ENCODE peak calls at places on chromosomes 16 and 17, in seven cellular contexts. P is gastrocnemius medialis, U is SK-N-SH, Z is Caco-2, W is ascending aorta, S is right lobe of liver, D is right cardiac atrium. T is an unnamed sample.

GRCh38 chr16:10069374-10069773 is 112.9 kb downstream of the GRIN2A start:
- DNase-seq in U (no peak), P (no peak), W (no peak), D (peak; percentile 78), S (no peak), Z (no peak), T (no peak)

GRCh38 chr16:1290032-1290431 is 19.4 kb upstream of the UBE2I start:
- DNase-seq in S (no peak), D (no peak), U (no peak), Z (no peak), W (no peak), P (no peak), T (no peak)

GRCh38 chr17:73738751-73739575 is 94.7 kb upstream of the SDK2 start:
- DNase-seq in D (no peak), Z (peak; percentile 63), U (no peak), W (no peak), P (no peak), S (no peak), T (no peak)

GRCh38 chr16:79563919-79564318 is 36.6 kb downstream of the MAF start:
- DNase-seq in Z (no peak), U (no peak), D (no peak), P (no peak), W (no peak), S (no peak), T (no peak)

GRCh38 chr16:27759947-27760844 is 210.3 kb downstream of the KATNIP start:
- DNase-seq in S (no peak), D (no peak), P (no peak), U (peak; percentile 75), Z (no peak), W (no peak), T (peak; percentile 54)

GRCh38 chr16:21326459-21326858 is 48.4 kb upstream of the CRYM start:
- DNase-seq in P (no peak), W (no peak), U (no peak), D (no peak), Z (no peak), S (no peak), T (no peak)

GRCh38 chr17:82647593-82648164 is 565 bp downstream of the WDR45B start:
- DNase-seq in P (no peak), U (peak; percentile 89), W (no peak), Z (peak; percentile 65), S (peak; percentile 69), D (peak; percentile 71), T (no peak)

GRCh38 chr16:89237733-89238132 is 20.2 kb downstream of the ZNF778 start:
- DNase-seq in U (no peak), S (no peak), D (no peak), P (no peak), Z (no peak), W (no peak), T (no peak)

GRCh38 chr17:28256881-28257280 is 62.1 kb upstream of the TMEM97 start:
- DNase-seq in P (no peak), U (no peak), Z (no peak), S (no peak), W (no peak), D (no peak), T (no peak)

GRCh38 chr17:10352866-10353265 is 19.9 kb downstream of the MYH13 start:
- DNase-seq in P (no peak), W (no peak), D (no peak), U (no peak), S (no peak), Z (no peak), T (no peak)

GRCh38 chr17:10013360-10014112 is 108.5 kb upstream of the RCVRN start:
- DNase-seq in Z (no peak), D (peak; percentile 36), P (no peak), U (no peak), S (no peak), W (no peak), T (no peak)

GRCh38 chr17:83062011-83062817 is 17.2 kb upstream of the METRNL start:
- DNase-seq in D (peak; percentile 24), S (peak; percentile 45), U (peak; percentile 34), W (no peak), P (no peak), Z (no peak), T (peak; percentile 36)

GRCh38 chr16:4309833-4310266 is 6.0 kb upstream of the GLIS2 start:
- DNase-seq in S (no peak), P (no peak), D (peak; percentile 78), Z (peak; percentile 48), W (no peak), U (no peak), T (peak; percentile 81)

GRCh38 chr17:39104046-39104445 is 47.4 kb downstream of the PLXDC1 start:
- DNase-seq in D (no peak), Z (peak; percentile 17), W (no peak), S (no peak), P (no peak), U (no peak), T (no peak)

GRCh38 chr17:29930399-29931010 is 477 bp upstream of the SSH2 start:
- DNase-seq in S (no peak), U (no peak), W (no peak), P (no peak), D (no peak), Z (peak; percentile 7), T (no peak)

GRCh38 chr17:50919321-50920040 is 53.3 kb upstream of the TOB1 start:
- DNase-seq in P (no peak), S (peak; percentile 98), U (peak; percentile 99), D (peak; percentile 94), W (peak; percentile 77), Z (peak; percentile 50), T (peak; percentile 91)

GRCh38 chr16:29315046-29315445 is 91.5 kb downstream of the NPIPB11 start:
- DNase-seq in P (no peak), W (no peak), D (peak; percentile 67), Z (no peak), U (no peak), S (no peak), T (no peak)

GRCh38 chr16:55842369-55843104 is 9.6 kb upstream of the CES1 start:
- DNase-seq in S (no peak), P (no peak), U (peak; percentile 70), D (no peak), Z (peak; percentile 62), W (no peak), T (no peak)

GRCh38 chr17:66469088-66469442 is 166.7 kb downstream of the PRKCA start:
- DNase-seq in U (no peak), S (no peak), D (no peak), Z (peak; percentile 12), W (no peak), P (no peak), T (no peak)

GRCh38 chr16:59249049-59249448 is 514.9 kb upstream of the GOT2 start:
- DNase-seq in W (no peak), S (peak; percentile 59), Z (peak; percentile 23), P (no peak), U (no peak), D (peak; percentile 21), T (no peak)

GRCh38 chr17:44828919-44829557 is 1.0 kb downstream of the GJC1 start:
- DNase-seq in D (no peak), Z (no peak), S (no peak), U (no peak), W (no peak), P (no peak), T (no peak)
- H3K4me3 ChIP-seq in D (peak overlapping the region; percentile 84), Z (peak overlapping the region; percentile 82), S (peak overlapping the region; percentile 47), U (peak overlapping the region; percentile 66), W (peak overlapping the region; percentile 86), P (peak overlapping the region; percentile 56), T (peak overlapping the region; percentile 55)

GRCh38 chr17:71521724-71522123 is 599.1 kb upstream of the SOX9 start:
- DNase-seq in S (no peak), Z (no peak), U (no peak), D (no peak), W (no peak), P (no peak), T (no peak)

GRCh38 chr17:71530227-71530626 is 590.6 kb upstream of the SOX9 start:
- DNase-seq in P (no peak), U (no peak), D (no peak), S (no peak), W (no peak), Z (no peak), T (no peak)

GRCh38 chr17:71522383-71522782 is 598.4 kb upstream of the SOX9 start:
- DNase-seq in S (no peak), U (no peak), W (no peak), P (no peak), Z (no peak), D (no peak), T (no peak)

GRCh38 chr17:71528210-71528609 is 592.6 kb upstream of the SOX9 start:
- DNase-seq in U (no peak), D (no peak), Z (no peak), P (no peak), W (no peak), S (no peak), T (no peak)

GRCh38 chr17:71527311-71527710 is 593.5 kb upstream of the SOX9 start:
- DNase-seq in U (no peak), W (no peak), S (no peak), P (no peak), D (no peak), Z (no peak), T (no peak)
- H3K27me3 ChIP-seq in U (no peaks in the 10 kb centered on the region), W (no peaks in the 10 kb centered on the region), S (no peaks in the 10 kb centered on the region), P (no peaks in the 10 kb centered on the region), D (no peaks in the 10 kb centered on the region), Z (no peaks in the 10 kb centered on the region), T (no peaks in the 10 kb centered on the region)

DNA sequence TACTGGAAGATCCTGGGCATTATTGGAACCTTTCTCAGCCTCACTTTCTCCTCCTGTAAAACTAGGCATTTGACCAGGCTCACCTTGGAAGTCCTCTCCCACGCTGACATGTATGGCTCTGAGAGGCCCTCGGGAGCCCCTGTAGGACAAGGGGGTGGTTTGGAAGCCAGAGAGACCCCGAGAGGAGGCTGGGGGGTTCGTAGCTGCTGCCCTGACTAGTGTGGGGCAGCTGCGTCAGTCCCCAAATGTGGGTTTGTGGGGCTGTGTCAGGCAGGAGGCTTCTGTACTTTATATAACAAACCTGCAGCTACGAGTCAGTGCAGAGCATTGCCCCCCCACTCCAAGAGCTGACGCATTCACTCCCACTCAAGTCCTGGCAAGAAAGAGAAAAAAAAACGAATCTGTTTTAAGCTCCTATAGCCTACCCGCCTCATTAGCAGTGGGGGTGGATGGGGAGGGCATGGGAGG is 1.8 kb downstream of the CX3CL1 start:
- DNase-seq in S (no peak), U (no peak), D (no peak), P (no peak), Z (no peak), W (no peak), T (no peak)
- H3K4me3 ChIP-seq in S (peak overlapping the region; percentile 58), U (no peak overlapping the region), D (peak overlapping the region; percentile 55), P (peak overlapping the region; percentile 51), Z (no peak overlapping the region), W (peak overlapping the region; percentile 76), T (peak overlapping the region; percentile 62)

GRCh38 chr16:68736561-68736960 is 531 bp upstream of the CDH1 start:
- DNase-seq in W (no peak), Z (no peak), D (no peak), S (no peak), P (no peak), U (no peak), T (no peak)

GRCh38 chr16:68737046-68737729 is at the start of gene CDH1:
- DNase-seq in S (peak; percentile 88), P (no peak), W (no peak), Z (peak; percentile 99), U (peak; percentile 73), D (peak; percentile 54), T (peak; percentile 94)

GRCh38 chr16:68740628-68741346 is 3.7 kb downstream of the CDH1 start:
- DNase-seq in S (no peak), Z (no peak), U (no peak), D (no peak), P (no peak), W (no peak), T (no peak)

GRCh38 chr16:68739964-68740627 is 3.0 kb downstream of the CDH1 start:
- DNase-seq in P (no peak), S (no peak), W (no peak), U (no peak), D (no peak), Z (peak; percentile 83), T (no peak)

GRCh38 chr16:68737730-68738590 is 868 bp downstream of the CDH1 start:
- DNase-seq in D (peak; percentile 48), P (no peak), S (peak; percentile 90), Z (peak; percentile 76), U (peak; percentile 64), W (no peak), T (peak; percentile 81)
- H3K27me3 ChIP-seq in D (no peaks in the 10 kb centered on the region), P (peaks cover 35% of the 10 kb centered on the region), S (no peaks in the 10 kb centered on the region), Z (no peaks in the 10 kb centered on the region), U (peaks cover 16% of the 10 kb centered on the region), W (peaks cover 17% of the 10 kb centered on the region), T (peaks cover 31% of the 10 kb centered on the region)